ENCODE peak calls at places on chromosomes 13 and 19, in four cellular contexts. L is A549, S is IMR-90, D is K562. F is an unnamed sample.

GRCh38 chr13:47211106-47211505 is 314.3 kb upstream of the HTR2A start:
- DNase-seq in L (no peak), S (peak), D (no peak), F (no peak)

GRCh38 chr13:73984949-73985691 is 149.1 kb downstream of the KLF12 start:
- DNase-seq in L (no peak), S (no peak), D (no peak), F (no peak)

GRCh38 chr19:47729799-47730520 is 15.4 kb upstream of the NOP53 start:
- DNase-seq in L (peak), S (no peak), D (peak), F (peak)

GRCh38 chr13:68506888-68507551 is 1276.9 kb upstream of the PCDH9 start:
- DNase-seq in L (no peak), S (no peak), D (no peak), F (no peak)

GRCh38 chr19:44878119-44878865 is 12.8 kb upstream of the TOMM40 start:
- DNase-seq in L (no peak), S (no peak), D (no peak), F (no peak)

GRCh38 chr13:21694831-21695230 is 24.0 kb downstream of the FGF9 start:
- DNase-seq in L (no peak), S (no peak), D (no peak), F (no peak)

GRCh38 chr13:92313382-92313781 is 913.2 kb upstream of the GPC6 start:
- DNase-seq in L (no peak), S (no peak), D (no peak), F (no peak)

GRCh38 chr19:43148233-43148632 is 38.1 kb downstream of the PSG5 start:
- DNase-seq in L (no peak), S (peak), D (no peak), F (no peak)

GRCh38 chr13:110414283-110414682 is 107.2 kb downstream of the COL4A2 start:
- DNase-seq in L (no peak), S (no peak), D (no peak), F (no peak)

GRCh38 chr13:40980466-40980865 is 38.6 kb downstream of the ELF1 start:
- DNase-seq in L (no peak), S (no peak), D (no peak), F (no peak)

GRCh38 chr19:54207908-54208783 is 7.5 kb downstream of the RPS9 start:
- DNase-seq in L (no peak), S (peak), D (peak), F (peak)

GRCh38 chr13:41356788-41357187 is 45.7 kb downstream of the NAA16 start:
- DNase-seq in L (no peak), S (no peak), D (no peak), F (no peak)

GRCh38 chr19:14363203-14364097 is 17.8 kb upstream of the ADGRE5 start:
- DNase-seq in L (peak), S (peak), D (peak), F (peak)

GRCh38 chr19:53874384-53874995 is 6.8 kb downstream of the MYADM start:
- DNase-seq in L (no peak), S (no peak), D (no peak), F (no peak)

GRCh38 chr13:55497486-55497885 is 1643.2 kb upstream of the PRR20A start:
- DNase-seq in L (no peak), S (no peak), D (no peak), F (no peak)

GRCh38 chr13:24008679-24009078 is 111.4 kb upstream of the C1QTNF9B start:
- DNase-seq in L (no peak), S (peak), D (no peak), F (no peak)

GRCh38 chr13:36129539-36129938 is 1.6 kb downstream of the DCLK1 start:
- DNase-seq in L (no peak), S (no peak), D (no peak), F (no peak)

GRCh38 chr13:36131931-36132297 is 732 bp upstream of the DCLK1 start:
- DNase-seq in L (no peak), S (no peak), D (no peak), F (no peak)

GRCh38 chr13:36130542-36131214 is 504 bp downstream of the DCLK1 start:
- DNase-seq in L (no peak), S (no peak), D (no peak), F (no peak)

GRCh38 chr13:36130168-36130541 is 1.0 kb downstream of the DCLK1 start:
- DNase-seq in L (no peak), S (no peak), D (no peak), F (no peak)

DNA sequence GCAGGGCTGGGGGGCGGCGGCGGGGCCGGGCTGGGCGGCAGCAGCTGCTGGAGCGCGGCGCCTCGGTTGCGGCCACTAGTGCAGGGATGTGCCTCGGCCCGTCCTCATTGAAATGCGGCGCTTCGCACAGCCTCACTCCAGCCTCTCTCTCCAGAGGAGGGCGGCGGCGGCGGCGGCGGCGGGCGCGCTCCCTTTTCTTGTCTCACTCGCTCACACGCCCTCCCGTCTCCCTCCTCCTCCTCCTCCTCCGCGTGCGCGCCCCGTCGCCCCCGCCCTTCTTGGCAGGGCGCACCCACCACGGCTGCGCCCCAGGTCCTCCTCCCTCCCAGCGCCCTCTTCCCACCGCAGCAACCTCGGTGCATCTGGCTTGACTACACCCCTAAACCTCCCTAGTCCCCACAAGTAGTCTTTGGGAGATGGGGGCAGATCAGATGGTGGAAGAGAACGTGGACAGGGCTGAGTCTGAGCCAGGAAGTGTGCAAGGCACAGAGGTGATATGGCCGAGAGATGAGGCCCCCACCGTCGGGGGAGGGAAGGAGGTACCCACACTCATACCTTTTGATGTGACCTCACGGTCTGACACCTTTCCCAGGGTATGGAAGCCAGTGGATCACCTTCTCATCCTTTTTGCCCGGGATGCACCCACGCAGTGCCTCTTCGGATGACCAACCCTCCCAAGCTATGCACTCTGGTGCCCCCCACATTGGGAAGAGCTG is at the start of gene DCLK1:
- DNase-seq in L (no peak), S (no peak), D (no peak), F (no peak)
- TF ChIP-seq CEBPB in L (no peak), S (no peak), D (no peak), F (no peak)

GRCh38 chr19:2308114-2308556 is at the start of gene LINGO3:
- DNase-seq in L (no peak), S (no peak), D (peak), F (no peak)

GRCh38 chr19:2311093-2311492 is 3.1 kb upstream of the LINGO3 start:
- DNase-seq in L (no peak), S (no peak), D (no peak), F (no peak)

GRCh38 chr19:2306971-2307370 is 983 bp downstream of the LINGO3 start:
- DNase-seq in L (no peak), S (no peak), D (no peak), F (no peak)

GRCh38 chr19:2307518-2308012 is 389 bp downstream of the LINGO3 start:
- DNase-seq in L (no peak), S (no peak), D (no peak), F (no peak)

GRCh38 chr19:2309734-2310362 is 1.9 kb upstream of the LINGO3 start:
- DNase-seq in L (no peak), S (peak), D (no peak), F (no peak)
- TF ChIP-seq MAZ in L (no peak), S (no peak), D (no peak), F (no peak)

GRCh38 chr19:1651548-1652394 is 644 bp downstream of the TCF3 start:
- DNase-seq in L (peak), S (peak), D (peak), F (no peak)

GRCh38 chr19:1650627-1651009 is 1.8 kb downstream of the TCF3 start:
- DNase-seq in L (no peak), S (peak), D (no peak), F (no peak)

GRCh38 chr19:1649706-1650626 is 2.4 kb downstream of the TCF3 start:
- DNase-seq in L (no peak), S (no peak), D (no peak), F (no peak)

GRCh38 chr19:1652471-1653299 is at the start of gene TCF3:
- DNase-seq in L (peak), S (peak), D (peak), F (peak)

GRCh38 chr19:1651061-1651547 is 1.3 kb downstream of the TCF3 start:
- DNase-seq in L (no peak), S (peak), D (no peak), F (no peak)
- TF ChIP-seq CEBPB in L (no peak), S (no peak), D (no peak), F (no peak)

GRCh38 chr19:11279505-11280236 is 16.3 kb upstream of the TSPAN16 start:
- DNase-seq in L (no peak), S (no peak), D (no peak), F (no peak)
- TF ChIP-seq MAZ in L (no peak), S (no peak), D (no peak), F (no peak)

GRCh38 chr13:48304132-48304876 is 753 bp downstream of the RB1 start:
- DNase-seq in L (peak), S (peak), D (peak), F (peak)
- TF ChIP-seq CEBPB in L (no peak), S (no peak), D (no peak), F (no peak)

GRCh38 chr13:37473035-37473434 is 125.5 kb downstream of the POSTN start:
- DNase-seq in L (no peak), S (no peak), D (peak), F (no peak)
- TF ChIP-seq MAZ in L (no peak), S (no peak), D (no peak), F (no peak)

GRCh38 chr19:5251096-5252065 is 89.2 kb downstream of the PTPRS start:
- DNase-seq in L (no peak), S (no peak), D (no peak), F (no peak)

GRCh38 chr19:5254543-5254942 is 86.1 kb downstream of the PTPRS start:
- DNase-seq in L (no peak), S (no peak), D (no peak), F (no peak)

GRCh38 chr19:5255602-5256231 is 84.9 kb downstream of the PTPRS start:
- DNase-seq in L (no peak), S (no peak), D (no peak), F (no peak)

GRCh38 chr19:5254944-5255343 is 85.7 kb downstream of the PTPRS start:
- DNase-seq in L (no peak), S (no peak), D (no peak), F (no peak)

DNA sequence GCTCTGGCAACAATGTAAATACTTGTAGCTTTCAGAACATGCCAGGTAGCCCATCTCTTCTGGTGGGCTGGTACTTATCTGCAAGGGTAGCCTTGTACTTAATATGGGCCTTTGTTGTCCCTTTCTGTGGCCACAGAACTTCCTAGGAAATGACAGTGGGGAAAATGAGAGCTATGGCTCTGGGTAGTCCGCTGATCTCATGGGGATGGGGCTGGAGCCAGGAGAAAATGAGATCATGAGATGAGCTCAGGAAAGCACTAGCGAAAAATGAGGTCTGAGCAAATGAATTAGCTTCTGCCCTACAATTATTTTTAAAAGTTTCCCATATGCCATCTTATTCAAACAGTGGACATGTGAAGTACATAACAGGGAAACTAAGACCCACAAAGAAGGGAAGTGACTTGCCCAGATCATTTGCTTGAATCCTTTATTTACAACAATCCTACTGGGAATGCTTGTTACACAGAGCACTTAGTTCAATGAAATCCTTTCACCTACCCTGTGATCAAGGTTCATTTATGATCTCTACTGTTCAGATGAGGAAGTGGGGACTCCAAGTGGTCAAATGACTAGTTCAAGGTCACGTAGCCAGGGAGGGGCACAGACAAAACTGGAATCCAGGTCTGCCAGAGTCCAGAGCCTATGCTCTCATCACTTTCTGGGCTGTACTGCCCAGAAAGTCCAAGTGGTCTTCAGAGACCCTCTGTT is 87.1 kb downstream of the PTPRS start:
- DNase-seq in L (no peak), S (peak), D (no peak), F (peak)
- TF ChIP-seq CEBPB in L (no peak), S (no peak), D (no peak), F (no peak)

GRCh38 chr19:48991011-48991609 is 2.0 kb downstream of the GYS1 start:
- DNase-seq in L (no peak), S (no peak), D (no peak), F (no peak)

GRCh38 chr19:48992571-48993174 is 436 bp downstream of the GYS1 start:
- DNase-seq in L (no peak), S (no peak), D (no peak), F (no peak)

GRCh38 chr19:48993175-48994034 is at the start of the genes GYS1 and RUVBL2:
- DNase-seq in L (peak), S (peak), D (peak), F (peak)

GRCh38 chr19:48990400-48990799 is 2.7 kb downstream of the GYS1 start:
- DNase-seq in L (no peak), S (no peak), D (no peak), F (no peak)

DNA sequence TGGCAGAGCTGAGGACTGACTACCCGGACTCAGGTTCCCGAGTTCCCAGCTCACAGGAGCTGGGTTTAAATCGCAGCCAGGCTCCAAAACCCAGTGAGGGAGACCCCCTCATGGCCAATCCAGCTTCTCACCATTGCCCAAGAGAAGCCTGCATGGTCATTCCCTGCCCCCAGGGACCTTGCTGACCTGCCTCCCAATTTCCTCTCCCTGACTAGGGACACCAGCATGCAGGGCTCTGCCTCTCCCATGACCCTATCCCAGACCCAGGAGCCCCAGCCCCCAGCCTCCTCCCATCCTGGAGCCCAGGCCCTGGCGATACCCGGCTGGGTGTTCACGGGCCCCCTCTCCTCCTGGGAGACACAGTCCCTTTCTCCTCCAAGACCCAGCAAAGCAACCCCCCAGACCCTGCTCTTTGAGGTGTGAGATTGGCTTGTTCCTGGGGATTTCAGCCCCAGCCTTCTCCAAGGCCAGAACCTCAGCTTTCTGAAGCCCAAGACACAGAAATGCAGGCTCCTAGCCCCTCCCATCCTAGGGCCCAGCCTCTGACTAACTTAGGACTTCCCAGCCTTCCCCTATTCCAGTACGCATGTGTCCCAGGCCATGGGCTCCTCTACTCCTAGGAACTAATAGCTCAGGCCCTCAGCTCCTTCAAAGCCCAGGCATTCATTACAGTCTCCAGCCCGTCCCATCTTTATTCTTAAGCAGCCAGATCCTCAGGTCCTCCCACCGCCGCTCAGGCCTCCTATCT is 1.1 kb downstream of the GYS1 start:
- DNase-seq in L (peak), S (peak), D (peak), F (no peak)
- TF ChIP-seq MAZ in L (no peak), S (peak), D (no peak), F (no peak)

F was measured in HepG2.